ENCODE peak calls at places on chromosomes 4 and X, in ten cellular contexts. One of them, this sample, is unnamed.

GRCh38 chrX:17022205-17022604 is 75.7 kb downstream of the REPS2 start:
- DNase-seq in cardiac fibroblast: peak; percentile 54
- DNase-seq in fibroblast of lung: peak; percentile 78
- DNase-seq in AG10803: peak; percentile 63
- DNase-seq in upper lobe of right lung: no peak
- DNase-seq in mammary epithelial cell: peak; percentile 20
- DNase-seq in uterus: no peak
- DNase-seq in psoas muscle: no peak
- DNase-seq in choroid plexus epithelial cell: peak; percentile 77
- DNase-seq in colonic mucosa: no peak
- DNase-seq in this sample: peak; percentile 33

GRCh38 chr4:179977378-179977777 is 2265.8 kb upstream of the TENM3 start:
- DNase-seq in cardiac fibroblast: no peak
- DNase-seq in fibroblast of lung: no peak
- DNase-seq in AG10803: no peak
- DNase-seq in upper lobe of right lung: no peak
- DNase-seq in mammary epithelial cell: no peak
- DNase-seq in uterus: no peak
- DNase-seq in psoas muscle: no peak
- DNase-seq in choroid plexus epithelial cell: no peak
- DNase-seq in colonic mucosa: no peak
- DNase-seq in this sample: no peak

GRCh38 chrX:13518126-13518525 is 51.3 kb upstream of the EGFL6 start:
- DNase-seq in cardiac fibroblast: no peak
- DNase-seq in fibroblast of lung: no peak
- DNase-seq in AG10803: no peak
- DNase-seq in upper lobe of right lung: no peak
- DNase-seq in mammary epithelial cell: peak; percentile 18
- DNase-seq in uterus: no peak
- DNase-seq in psoas muscle: no peak
- DNase-seq in choroid plexus epithelial cell: no peak
- DNase-seq in colonic mucosa: no peak
- DNase-seq in this sample: no peak

GRCh38 chrX:42948723-42949122 is 170.8 kb upstream of the PPP1R2C start:
- DNase-seq in cardiac fibroblast: no peak
- DNase-seq in fibroblast of lung: no peak
- DNase-seq in AG10803: no peak
- DNase-seq in upper lobe of right lung: no peak
- DNase-seq in mammary epithelial cell: no peak
- DNase-seq in uterus: no peak
- DNase-seq in psoas muscle: no peak
- DNase-seq in choroid plexus epithelial cell: no peak
- DNase-seq in colonic mucosa: no peak
- DNase-seq in this sample: no peak

GRCh38 chr4:106583567-106583966 is 215.0 kb upstream of the GIMD1 start:
- DNase-seq in cardiac fibroblast: peak; percentile 98
- DNase-seq in fibroblast of lung: peak; percentile 88
- DNase-seq in AG10803: peak; percentile 98
- DNase-seq in upper lobe of right lung: no peak
- DNase-seq in mammary epithelial cell: peak; percentile 97
- DNase-seq in uterus: no peak
- DNase-seq in psoas muscle: no peak
- DNase-seq in choroid plexus epithelial cell: peak; percentile 98
- DNase-seq in colonic mucosa: no peak
- DNase-seq in this sample: peak; percentile 99

GRCh38 chr4:80079255-80079923 is 6.4 kb upstream of the ANTXR2 start:
- DNase-seq in cardiac fibroblast: no peak
- DNase-seq in fibroblast of lung: no peak
- DNase-seq in AG10803: no peak
- DNase-seq in upper lobe of right lung: no peak
- DNase-seq in mammary epithelial cell: no peak
- DNase-seq in uterus: no peak
- DNase-seq in psoas muscle: no peak
- DNase-seq in choroid plexus epithelial cell: no peak
- DNase-seq in colonic mucosa: no peak
- DNase-seq in this sample: no peak

GRCh38 chr4:68349361-68350360 is at the start of gene YTHDC1:
- DNase-seq in cardiac fibroblast: peak; percentile 97
- DNase-seq in fibroblast of lung: peak; percentile 96
- DNase-seq in AG10803: peak; percentile 95
- DNase-seq in upper lobe of right lung: peak; percentile 98
- DNase-seq in mammary epithelial cell: peak; percentile 96
- DNase-seq in uterus: peak; percentile 97
- DNase-seq in psoas muscle: peak; percentile 96
- DNase-seq in choroid plexus epithelial cell: peak; percentile 98
- DNase-seq in colonic mucosa: peak; percentile 98
- DNase-seq in this sample: peak; percentile 75

GRCh38 chr4:31613946-31614623 is 893.9 kb downstream of the PCDH7 start:
- DNase-seq in cardiac fibroblast: no peak
- DNase-seq in fibroblast of lung: peak; percentile 14
- DNase-seq in AG10803: no peak
- DNase-seq in upper lobe of right lung: no peak
- DNase-seq in mammary epithelial cell: peak; percentile 26
- DNase-seq in uterus: no peak
- DNase-seq in psoas muscle: peak; percentile 25
- DNase-seq in choroid plexus epithelial cell: peak; percentile 65
- DNase-seq in colonic mucosa: no peak
- DNase-seq in this sample: no peak

GRCh38 chr4:135243960-135244561 is 1042.5 kb upstream of the PABPC4L start:
- DNase-seq in cardiac fibroblast: no peak
- DNase-seq in fibroblast of lung: peak; percentile 43
- DNase-seq in AG10803: peak; percentile 2
- DNase-seq in upper lobe of right lung: no peak
- DNase-seq in mammary epithelial cell: no peak
- DNase-seq in uterus: no peak
- DNase-seq in psoas muscle: no peak
- DNase-seq in choroid plexus epithelial cell: peak; percentile 11
- DNase-seq in colonic mucosa: no peak
- DNase-seq in this sample: peak; percentile 18

GRCh38 chr4:73452953-73453700 is 17.1 kb downstream of the AFP start:
- DNase-seq in cardiac fibroblast: no peak
- DNase-seq in fibroblast of lung: no peak
- DNase-seq in AG10803: no peak
- DNase-seq in upper lobe of right lung: no peak
- DNase-seq in mammary epithelial cell: no peak
- DNase-seq in uterus: no peak
- DNase-seq in psoas muscle: no peak
- DNase-seq in choroid plexus epithelial cell: peak; percentile 35
- DNase-seq in colonic mucosa: peak; percentile 51
- DNase-seq in this sample: no peak

GRCh38 chrX:133085785-133086184 is 11.1 kb downstream of the USP26 start:
- DNase-seq in cardiac fibroblast: no peak
- DNase-seq in fibroblast of lung: no peak
- DNase-seq in AG10803: no peak
- DNase-seq in upper lobe of right lung: no peak
- DNase-seq in mammary epithelial cell: peak; percentile 83
- DNase-seq in uterus: no peak
- DNase-seq in psoas muscle: no peak
- DNase-seq in choroid plexus epithelial cell: no peak
- DNase-seq in colonic mucosa: peak; percentile 71
- DNase-seq in this sample: no peak

DNA sequence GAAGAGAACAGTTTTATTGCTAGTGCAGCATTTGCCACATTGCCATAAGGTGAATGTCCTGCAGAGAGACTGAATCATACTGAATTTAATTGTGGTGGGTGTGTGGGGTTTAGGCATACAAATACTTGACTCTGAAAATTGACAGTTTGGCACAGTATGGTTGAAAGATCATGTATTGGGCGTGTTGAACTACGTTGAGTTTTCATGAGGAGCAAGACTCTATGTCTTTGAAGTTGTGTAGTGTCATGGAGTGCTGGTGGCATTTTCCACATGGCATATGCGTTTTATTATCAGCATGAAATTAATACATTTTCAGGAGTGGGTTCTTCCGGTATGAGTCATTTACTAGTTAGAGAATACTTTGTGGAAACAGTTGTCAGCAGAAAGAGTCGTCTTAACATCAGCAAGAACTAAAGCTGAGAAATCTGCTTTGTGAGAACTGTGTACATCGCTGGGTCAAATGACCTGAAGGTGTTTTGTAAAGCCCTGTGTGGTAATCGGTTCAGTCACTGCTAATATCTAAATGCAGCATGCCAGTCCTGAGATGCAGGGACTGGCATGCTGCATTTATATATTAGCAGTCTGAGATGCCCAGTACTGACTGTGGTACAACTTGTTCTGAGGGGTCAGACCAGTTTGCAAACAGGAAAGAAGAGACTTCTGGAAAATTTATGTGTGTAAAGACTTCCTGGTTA is 50.3 kb downstream of the ARHGAP10 start:
- DNase-seq in cardiac fibroblast: peak; percentile 47
- DNase-seq in fibroblast of lung: peak; percentile 65
- DNase-seq in AG10803: peak; percentile 27
- DNase-seq in upper lobe of right lung: no peak
- DNase-seq in mammary epithelial cell: no peak
- DNase-seq in uterus: no peak
- DNase-seq in psoas muscle: no peak
- DNase-seq in choroid plexus epithelial cell: peak; percentile 84
- DNase-seq in colonic mucosa: no peak
- DNase-seq in this sample: no peak
- H3K4me3 ChIP-seq in cardiac fibroblast: no peak overlapping the region
- H3K4me3 ChIP-seq in fibroblast of lung: no peak overlapping the region
- H3K4me3 ChIP-seq in AG10803: no peak overlapping the region
- H3K4me3 ChIP-seq in upper lobe of right lung: no peak overlapping the region
- H3K4me3 ChIP-seq in mammary epithelial cell: no peak overlapping the region
- H3K4me3 ChIP-seq in uterus: no peak overlapping the region
- H3K4me3 ChIP-seq in psoas muscle: no peak overlapping the region
- H3K4me3 ChIP-seq in choroid plexus epithelial cell: peak overlapping the region; percentile 18
- H3K4me3 ChIP-seq in colonic mucosa: no peak overlapping the region
- H3K4me3 ChIP-seq in this sample: no peak overlapping the region

GRCh38 chr4:182877326-182877883 is 39.8 kb downstream of the DCTD start:
- DNase-seq in cardiac fibroblast: no peak
- DNase-seq in fibroblast of lung: no peak
- DNase-seq in AG10803: no peak
- DNase-seq in upper lobe of right lung: no peak
- DNase-seq in mammary epithelial cell: no peak
- DNase-seq in uterus: no peak
- DNase-seq in psoas muscle: no peak
- DNase-seq in choroid plexus epithelial cell: no peak
- DNase-seq in colonic mucosa: no peak
- DNase-seq in this sample: no peak
- TF ChIP-seq CTCF in cardiac fibroblast: no peak
- TF ChIP-seq CTCF in fibroblast of lung: no peak
- TF ChIP-seq CTCF in AG10803: no peak
- TF ChIP-seq CTCF in upper lobe of right lung: no peak
- TF ChIP-seq CTCF in mammary epithelial cell: no peak
- TF ChIP-seq CTCF in uterus: no peak
- TF ChIP-seq CTCF in psoas muscle: no peak
- TF ChIP-seq CTCF in choroid plexus epithelial cell: no peak
- TF ChIP-seq CTCF in colonic mucosa: no peak
- TF ChIP-seq CTCF in this sample: no peak

GRCh38 chrX:47625365-47625764 is 4.4 kb downstream of the CFP start:
- DNase-seq in cardiac fibroblast: no peak
- DNase-seq in fibroblast of lung: no peak
- DNase-seq in AG10803: no peak
- DNase-seq in upper lobe of right lung: no peak
- DNase-seq in mammary epithelial cell: no peak
- DNase-seq in uterus: no peak
- DNase-seq in psoas muscle: no peak
- DNase-seq in choroid plexus epithelial cell: no peak
- DNase-seq in colonic mucosa: no peak
- DNase-seq in this sample: no peak

GRCh38 chrX:47629419-47630210 is at the start of gene CFP:
- DNase-seq in cardiac fibroblast: no peak
- DNase-seq in fibroblast of lung: no peak
- DNase-seq in AG10803: no peak
- DNase-seq in upper lobe of right lung: no peak
- DNase-seq in mammary epithelial cell: no peak
- DNase-seq in uterus: no peak
- DNase-seq in psoas muscle: no peak
- DNase-seq in choroid plexus epithelial cell: no peak
- DNase-seq in colonic mucosa: no peak
- DNase-seq in this sample: no peak

GRCh38 chrX:47631676-47632075 is 1.9 kb upstream of the CFP start:
- DNase-seq in cardiac fibroblast: no peak
- DNase-seq in fibroblast of lung: no peak
- DNase-seq in AG10803: no peak
- DNase-seq in upper lobe of right lung: no peak
- DNase-seq in mammary epithelial cell: no peak
- DNase-seq in uterus: no peak
- DNase-seq in psoas muscle: no peak
- DNase-seq in choroid plexus epithelial cell: no peak
- DNase-seq in colonic mucosa: no peak
- DNase-seq in this sample: no peak

GRCh38 chrX:47632664-47633063 is 2.9 kb upstream of the CFP start:
- DNase-seq in cardiac fibroblast: no peak
- DNase-seq in fibroblast of lung: no peak
- DNase-seq in AG10803: no peak
- DNase-seq in upper lobe of right lung: no peak
- DNase-seq in mammary epithelial cell: no peak
- DNase-seq in uterus: no peak
- DNase-seq in psoas muscle: no peak
- DNase-seq in choroid plexus epithelial cell: no peak
- DNase-seq in colonic mucosa: no peak
- DNase-seq in this sample: no peak

GRCh38 chrX:47628980-47629379 is 750 bp downstream of the CFP start:
- DNase-seq in cardiac fibroblast: peak; percentile 16
- DNase-seq in fibroblast of lung: no peak
- DNase-seq in AG10803: no peak
- DNase-seq in upper lobe of right lung: no peak
- DNase-seq in mammary epithelial cell: no peak
- DNase-seq in uterus: no peak
- DNase-seq in psoas muscle: no peak
- DNase-seq in choroid plexus epithelial cell: no peak
- DNase-seq in colonic mucosa: no peak
- DNase-seq in this sample: no peak
- H3K4me3 ChIP-seq in cardiac fibroblast: no peak overlapping the region
- H3K4me3 ChIP-seq in fibroblast of lung: no peak overlapping the region
- H3K4me3 ChIP-seq in AG10803: no peak overlapping the region
- H3K4me3 ChIP-seq in upper lobe of right lung: no peak overlapping the region
- H3K4me3 ChIP-seq in mammary epithelial cell: no peak overlapping the region
- H3K4me3 ChIP-seq in uterus: no peak overlapping the region
- H3K4me3 ChIP-seq in psoas muscle: no peak overlapping the region
- H3K4me3 ChIP-seq in choroid plexus epithelial cell: no peak overlapping the region
- H3K4me3 ChIP-seq in colonic mucosa: no peak overlapping the region
- H3K4me3 ChIP-seq in this sample: no peak overlapping the region

DNA sequence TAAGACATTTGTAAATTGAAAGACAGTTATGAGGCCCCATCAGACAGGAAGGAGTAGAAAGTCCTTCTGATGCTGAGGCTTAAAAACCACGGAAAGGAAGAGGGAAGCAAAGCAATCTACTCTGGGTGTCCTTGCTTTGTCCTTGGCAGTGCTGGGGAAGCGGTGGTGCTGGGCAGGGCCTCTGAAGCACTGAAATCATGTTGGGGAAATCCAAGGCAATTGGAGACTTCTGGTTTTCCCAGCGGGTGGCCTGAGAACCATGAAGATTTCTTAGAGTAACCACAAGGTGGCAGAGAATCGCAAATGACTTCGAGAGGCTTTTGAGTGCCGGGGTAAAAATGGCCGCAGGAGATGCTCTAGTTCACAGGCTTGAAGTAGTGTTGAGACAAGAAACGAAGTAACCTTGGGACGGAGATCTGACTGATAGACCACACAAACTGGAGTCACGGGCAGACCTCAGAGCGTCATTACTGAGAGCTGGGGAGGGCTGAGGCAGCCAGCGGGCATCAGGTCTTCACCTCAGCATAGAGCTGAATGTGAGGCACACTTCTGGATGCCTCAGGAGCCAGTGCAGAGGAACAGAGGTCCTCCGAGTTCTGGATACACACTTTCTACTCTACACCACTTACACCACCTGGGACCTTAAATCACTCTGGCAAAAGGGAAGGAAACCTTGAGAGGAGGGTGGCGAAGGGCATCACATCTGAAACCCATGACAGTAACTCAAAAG is 130.7 kb upstream of the GPRIN3 start:
- DNase-seq in cardiac fibroblast: peak; percentile 70
- DNase-seq in fibroblast of lung: peak; percentile 46
- DNase-seq in AG10803: peak; percentile 46
- DNase-seq in upper lobe of right lung: peak; percentile 62
- DNase-seq in mammary epithelial cell: peak; percentile 44
- DNase-seq in uterus: no peak
- DNase-seq in psoas muscle: peak; percentile 9
- DNase-seq in choroid plexus epithelial cell: peak; percentile 63
- DNase-seq in colonic mucosa: peak; percentile 44
- DNase-seq in this sample: peak; percentile 8
- TF ChIP-seq CTCF in cardiac fibroblast: peak; percentile 51
- TF ChIP-seq CTCF in fibroblast of lung: peak; percentile 32
- TF ChIP-seq CTCF in AG10803: peak; percentile 54
- TF ChIP-seq CTCF in upper lobe of right lung: peak; percentile 49
- TF ChIP-seq CTCF in mammary epithelial cell: peak; percentile 32
- TF ChIP-seq CTCF in uterus: no peak
- TF ChIP-seq CTCF in psoas muscle: no peak
- TF ChIP-seq CTCF in choroid plexus epithelial cell: peak; percentile 56
- TF ChIP-seq CTCF in colonic mucosa: peak; percentile 32
- TF ChIP-seq CTCF in this sample: peak; percentile 46